ENCODE peak calls at places on chromosomes 3 and 15, in ten cellular contexts. K is endothelial cell of umbilical vein, M is transverse colon, B is stomach, E is H1, T is prostate gland, N is suprapubic skin, Y is HCT116, C is sigmoid colon, L is GM12878. U is an unnamed sample.

GRCh38 chr3:181709537-181710279 is 2.0 kb upstream of the SOX2 start:
- DNase-seq in M (peak), E (no peak), Y (peak), L (no peak), K (peak), N (no peak), T (peak), C (peak), B (peak), U (peak)

GRCh38 chr15:45495588-45495987 is 27.0 kb downstream of the SLC30A4 start:
- DNase-seq in N (no peak), C (no peak), M (no peak), L (no peak), K (no peak), T (no peak), E (no peak), Y (no peak), B (no peak), U (no peak)

GRCh38 chr3:120153294-120153693 is 59.0 kb upstream of the GSK3B start:
- DNase-seq in K (peak), M (no peak), Y (no peak), E (no peak), N (no peak), L (no peak), C (no peak), T (no peak), B (no peak), U (no peak)

GRCh38 chr3:116367761-116368395 is 77.4 kb downstream of the LSAMP start:
- DNase-seq in B (no peak), L (no peak), T (peak), E (no peak), C (no peak), M (no peak), K (no peak), N (no peak), Y (no peak), U (no peak)

GRCh38 chr3:194272221-194272620 is 78.9 kb downstream of the CPN2 start:
- DNase-seq in N (peak), T (no peak), B (no peak), C (peak), L (no peak), K (no peak), M (peak), Y (no peak), E (no peak), U (peak)

GRCh38 chr3:17891139-17891850 is 148.9 kb upstream of the TBC1D5 start:
- DNase-seq in Y (no peak), L (no peak), N (no peak), T (no peak), K (no peak), E (no peak), M (no peak), B (no peak), C (no peak), U (no peak)

GRCh38 chr3:193572426-193572908 is 17.8 kb upstream of the ATP13A4 start:
- DNase-seq in T (peak), K (peak), Y (peak), L (no peak), E (no peak), B (peak), C (peak), M (peak), N (no peak), U (no peak)

GRCh38 chr3:127787071-127787490 is 35.2 kb downstream of the MGLL start:
- DNase-seq in B (no peak), N (peak), Y (no peak), L (no peak), M (peak), E (no peak), K (no peak), T (no peak), C (peak), U (peak)

GRCh38 chr15:80587816-80588456 is 107.2 kb upstream of the ABHD17C start:
- DNase-seq in B (no peak), L (no peak), C (peak), Y (no peak), M (no peak), K (no peak), E (no peak), T (no peak), N (no peak), U (no peak)

GRCh38 chr3:81998139-81998755 is 236.8 kb upstream of the GBE1 start:
- DNase-seq in C (no peak), M (no peak), B (no peak), T (no peak), N (no peak), E (no peak), L (no peak), Y (no peak), K (peak), U (no peak)

GRCh38 chr3:107220538-107220937 is 156.7 kb upstream of the CCDC54 start:
- DNase-seq in N (no peak), E (no peak), C (no peak), L (no peak), T (no peak), Y (no peak), B (no peak), K (no peak), M (no peak), U (no peak)

GRCh38 chr3:62416109-62416508 is 42.8 kb upstream of the FEZF2 start:
- DNase-seq in C (no peak), E (no peak), M (no peak), N (no peak), B (no peak), K (no peak), L (no peak), T (no peak), Y (no peak), U (no peak)

GRCh38 chr3:116815321-116815720 is 105.7 kb downstream of the TUSC7 start:
- DNase-seq in B (no peak), K (no peak), Y (no peak), T (no peak), M (no peak), E (no peak), N (no peak), C (no peak), L (no peak), U (no peak)

GRCh38 chr3:60948488-60948887 is 302.8 kb downstream of the FHIT start:
- DNase-seq in M (no peak), L (no peak), K (no peak), E (no peak), T (no peak), N (no peak), C (no peak), B (no peak), Y (no peak), U (no peak)

GRCh38 chr3:115615001-115615447 is 8.3 kb upstream of the GAP43 start:
- DNase-seq in E (no peak), C (no peak), Y (peak), M (no peak), T (no peak), N (no peak), B (no peak), L (no peak), K (no peak), U (no peak)

GRCh38 chr3:49378249-49378899 is 20.2 kb upstream of the GPX1 start:
- DNase-seq in L (no peak), T (no peak), N (no peak), E (no peak), M (peak), K (no peak), Y (no peak), C (no peak), B (no peak), U (no peak)

GRCh38 chr3:120144267-120144666 is 50.0 kb upstream of the GSK3B start:
- DNase-seq in L (no peak), N (no peak), C (no peak), K (no peak), T (no peak), E (no peak), M (no peak), B (peak), Y (no peak), U (no peak)

GRCh38 chr3:78644847-78645246 is 1123.0 kb downstream of the ROBO1 start:
- DNase-seq in E (no peak), Y (no peak), M (no peak), N (no peak), C (no peak), K (peak), B (no peak), T (no peak), L (no peak), U (no peak)

GRCh38 chr3:113654851-113655250 is 41.6 kb downstream of the USF3 start:
- DNase-seq in T (no peak), N (no peak), C (no peak), Y (no peak), K (no peak), B (no peak), L (no peak), E (no peak), M (no peak), U (no peak)
- TF ChIP-seq POLR2A in T (no peak), N (no peak), C (no peak), Y (no peak), K (no peak), B (no peak), L (no peak), E (no peak), M (no peak), U (no peak)

DNA sequence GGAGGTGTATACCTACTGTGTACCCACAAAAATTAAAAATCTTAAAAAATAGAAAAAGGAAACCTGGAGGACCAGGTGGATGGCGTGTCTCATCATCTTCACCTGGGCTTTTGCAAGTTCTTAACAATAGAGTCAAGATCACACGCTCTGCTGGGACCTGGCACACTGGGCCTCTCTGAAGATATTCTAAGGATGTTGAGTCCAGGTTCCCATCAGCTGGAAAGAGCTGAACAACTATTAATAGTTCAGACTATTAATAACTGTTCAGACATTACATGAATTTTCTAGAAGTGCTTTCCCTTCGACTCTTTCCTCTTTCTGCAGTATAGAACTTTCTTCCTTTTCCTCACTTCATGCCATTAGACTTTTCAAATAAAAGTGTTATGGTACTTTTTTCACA is 320.2 kb upstream of the IL12A start:
- DNase-seq in T (no peak), M (no peak), N (no peak), B (no peak), L (no peak), Y (no peak), C (no peak), K (no peak), E (no peak), U (no peak)
- H3K4me3 ChIP-seq in T (no peak), M (no peak), N (no peak), B (no peak), L (no peak), Y (no peak), C (no peak), K (no peak), E (no peak), U (no peak)

DNA sequence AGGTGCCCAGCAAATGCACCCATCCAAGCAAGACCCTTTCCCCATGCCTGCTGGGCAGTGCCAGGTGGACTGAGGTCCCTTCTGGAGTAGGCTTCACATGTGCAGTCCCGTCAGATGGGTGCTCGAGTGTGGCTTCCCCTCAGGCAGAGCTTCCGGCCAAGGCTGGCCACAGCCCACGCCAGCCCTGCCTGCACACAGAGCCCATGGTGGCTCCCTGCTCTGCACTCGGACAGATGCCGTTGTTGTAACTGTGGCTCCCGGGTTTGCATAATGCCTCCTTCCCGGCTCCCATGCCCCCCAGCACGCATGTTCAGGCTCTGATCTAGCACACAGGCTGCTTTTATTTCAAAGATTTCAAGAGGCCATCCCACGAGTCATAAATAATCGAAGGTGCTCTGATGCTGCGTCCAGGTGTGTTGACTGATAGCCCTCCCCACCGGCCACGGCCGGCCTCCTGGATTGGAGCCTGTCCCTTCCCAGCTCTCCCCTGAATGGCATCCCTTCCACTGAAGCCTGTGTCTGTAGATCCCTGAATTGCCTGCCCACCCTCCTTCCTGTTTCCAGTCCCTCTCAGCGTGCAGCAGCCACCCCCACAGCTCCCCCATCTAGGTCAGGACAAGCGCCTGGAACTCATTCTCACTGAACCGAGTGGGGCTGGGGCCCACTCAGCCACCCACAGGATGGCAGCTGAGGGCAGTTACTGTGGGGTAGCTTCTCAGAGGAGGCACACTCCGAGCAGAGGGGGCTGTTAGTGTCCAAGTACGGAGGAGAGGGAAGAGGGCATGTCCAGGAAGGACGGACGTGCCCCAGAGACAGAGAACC is 100.0 kb upstream of the LINGO1 start:
- DNase-seq in C (no peak), B (no peak), K (no peak), E (no peak), L (no peak), M (no peak), Y (no peak), N (no peak), T (no peak), U (no peak)
- TF ChIP-seq POLR2AphosphoS5 in C (no peak), B (no peak), K (no peak), E (no peak), L (no peak), M (no peak), Y (no peak), N (no peak), T (no peak), U (no peak)

GRCh38 chr15:71800835-71801745 is 9.3 kb upstream of the NR2E3 start:
- DNase-seq in N (peak), M (peak), T (peak), B (peak), C (no peak), Y (peak), L (no peak), E (peak), K (peak), U (no peak)
- TF ChIP-seq POLR2A in N (no peak), M (no peak), T (no peak), B (no peak), C (no peak), Y (no peak), L (no peak), E (no peak), K (no peak), U (no peak)

GRCh38 chr3:129185774-129186173 is 2.1 kb upstream of the CNBP start:
- DNase-seq in M (no peak), L (no peak), C (no peak), Y (no peak), E (no peak), B (no peak), N (no peak), K (no peak), T (no peak), U (no peak)
- H3K4me3 ChIP-seq in M (no peak), L (no peak), C (no peak), Y (no peak), E (no peak), B (no peak), N (no peak), K (no peak), T (no peak), U (no peak)

DNA sequence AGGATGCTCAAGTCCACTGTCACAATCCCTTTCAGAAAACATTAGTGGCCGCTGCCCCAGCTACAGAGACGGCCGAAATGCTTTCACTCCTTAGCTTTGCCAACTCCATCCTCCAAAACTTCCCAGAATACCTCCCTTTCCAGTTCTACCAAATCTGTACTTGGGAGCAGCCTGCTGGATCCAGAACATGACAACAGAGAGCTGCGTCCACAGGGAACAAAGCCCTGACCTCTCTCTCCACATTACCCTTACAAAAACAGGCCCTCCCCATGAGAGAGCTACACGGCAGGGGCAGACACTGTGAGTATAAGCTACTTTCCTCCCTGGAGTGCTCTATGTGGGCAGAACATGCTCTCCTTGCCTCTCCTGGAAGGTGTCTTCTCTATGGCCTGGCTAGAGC is 6.3 kb downstream of the RBM15B start:
- DNase-seq in N (no peak), C (no peak), T (no peak), M (no peak), B (no peak), K (no peak), Y (no peak), L (no peak), E (no peak), U (no peak)
- TF ChIP-seq POLR2AphosphoS5 in N (no peak), C (no peak), T (no peak), M (no peak), B (no peak), K (no peak), Y (no peak), L (no peak), E (no peak), U (no peak)

DNA sequence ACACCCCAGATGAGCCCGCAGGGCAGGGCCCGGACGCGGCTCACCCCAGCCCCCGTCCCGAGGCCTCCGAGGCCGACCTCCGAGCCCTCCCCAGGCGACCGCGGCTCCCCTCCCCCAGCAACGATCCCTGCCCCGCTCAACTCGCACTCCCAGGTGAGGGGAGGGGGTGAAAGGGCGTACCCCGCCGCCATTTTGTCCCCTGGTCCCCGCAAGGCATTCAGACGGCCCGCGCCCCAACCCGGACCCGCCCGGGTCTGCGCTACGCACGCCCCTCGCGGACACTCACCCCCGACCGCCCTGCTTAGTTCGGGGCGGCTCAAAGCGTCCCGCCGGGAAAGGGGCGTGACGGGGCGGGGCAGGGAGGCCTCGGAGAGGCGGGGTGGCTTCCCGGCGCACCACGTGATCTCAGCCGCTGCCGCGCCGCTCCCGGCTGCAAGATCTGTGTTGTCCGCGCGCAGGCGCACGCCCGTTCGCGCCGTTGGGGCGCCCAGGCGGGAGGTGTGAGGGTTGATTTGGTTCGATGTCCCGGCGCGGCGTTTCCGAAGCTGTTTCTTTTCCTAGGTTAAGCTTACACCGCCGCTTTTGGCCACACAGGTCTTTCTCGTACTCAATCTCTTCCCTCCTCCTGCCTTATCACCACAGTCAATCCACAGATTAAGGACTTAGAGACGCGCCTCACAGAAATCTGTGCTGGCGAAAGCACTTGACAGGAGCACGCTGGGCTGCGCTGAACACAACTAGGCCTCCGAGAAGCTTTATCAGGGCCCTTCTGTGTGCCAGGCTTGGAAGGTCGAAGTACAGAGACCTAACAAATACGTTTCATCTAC is at the start of gene SCAPER:
- DNase-seq in M (peak), T (peak), N (peak), Y (peak), E (peak), L (peak), K (peak), B (peak), C (peak), U (peak)
- TF ChIP-seq POLR2A in M (peak), T (peak), N (peak), Y (no peak), E (peak), L (peak), K (peak), B (no peak), C (peak), U (peak)

GRCh38 chr15:95017950-95018349 is 786.6 kb downstream of the MCTP2 start:
- DNase-seq in K (peak), E (no peak), Y (no peak), M (peak), C (peak), L (no peak), T (no peak), N (peak), B (peak), U (peak)
- H3K4me3 ChIP-seq in K (peak), E (no peak), Y (no peak), M (no peak), C (no peak), L (no peak), T (no peak), N (no peak), B (no peak), U (peak)

DNA sequence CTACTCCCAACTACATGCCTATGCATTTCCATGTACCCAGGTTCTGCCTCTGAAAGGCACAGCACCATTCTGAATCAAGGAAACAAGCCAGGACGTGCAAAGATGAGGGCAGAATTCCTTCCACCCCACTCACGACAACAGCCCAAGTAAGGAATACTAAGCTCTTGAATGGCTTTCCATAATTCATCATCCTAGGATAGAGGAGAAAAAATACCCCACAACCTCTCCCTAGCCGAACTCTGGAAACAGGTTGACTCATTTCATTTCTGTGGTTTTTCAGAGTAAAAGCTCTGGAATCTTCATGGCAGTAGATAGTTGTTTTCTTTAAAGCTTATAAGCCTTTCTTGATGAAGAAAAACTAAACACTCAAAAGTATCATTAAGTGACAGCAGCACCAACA is 77.8 kb downstream of the PDZRN3 start:
- DNase-seq in B (no peak), M (no peak), C (no peak), N (no peak), E (no peak), T (no peak), K (no peak), L (no peak), Y (no peak), U (no peak)
- TF ChIP-seq POLR2AphosphoS5 in B (no peak), M (no peak), C (no peak), N (no peak), E (no peak), T (no peak), K (no peak), L (no peak), Y (no peak), U (no peak)